ENCODE peak calls at places on chromosomes 6 and 20, in eight cellular contexts. W is cardiac muscle cell; V is body of pancreas; N is Panc1; O is SJSA1; G is effector memory CD4-positive, alpha-beta T cell; R is naive thymus-derived CD4-positive, alpha-beta T cell; B is mesendoderm. A is an unnamed sample.

GRCh38 chr6:135170238-135170637 is 10.9 kb upstream of the MYB start:
- DNase-seq in O (no peak), R (no peak), G (no peak), W (no peak), B (no peak), N (no peak), V (no peak), A (no peak)

GRCh38 chr6:4778086-4778485 is 1.9 kb downstream of the CDYL start:
- DNase-seq in G (no peak), O (no peak), N (no peak), B (no peak), R (no peak), W (no peak), V (no peak), A (no peak)

GRCh38 chr20:55255016-55255415 is 750.3 kb downstream of the CBLN4 start:
- DNase-seq in O (no peak), N (no peak), G (no peak), B (no peak), W (no peak), V (no peak), R (no peak), A (no peak)

GRCh38 chr20:43364001-43364400 is 93.7 kb upstream of the SRSF6 start:
- DNase-seq in N (no peak), R (no peak), G (no peak), V (no peak), O (no peak), W (no peak), B (no peak), A (no peak)

GRCh38 chr20:9035129-9035528 is 33.8 kb upstream of the PLCB4 start:
- DNase-seq in O (peak; percentile 58), R (no peak), B (peak; percentile 53), V (no peak), G (no peak), N (no peak), W (peak; percentile 86), A (no peak)

GRCh38 chr20:12925214-12925755 is 83.5 kb upstream of the SPTLC3 start:
- DNase-seq in B (peak; percentile 85), R (peak; percentile 16), O (peak; percentile 57), V (peak; percentile 60), N (peak; percentile 41), W (peak; percentile 89), G (no peak), A (no peak)

GRCh38 chr20:44709380-44709779 is 5.8 kb upstream of the CCN5 start:
- DNase-seq in V (no peak), B (no peak), G (no peak), R (no peak), O (no peak), N (no peak), W (no peak), A (no peak)

GRCh38 chr20:50305636-50306477 is 115.2 kb downstream of the CEBPB start:
- DNase-seq in V (no peak), O (no peak), G (no peak), N (no peak), W (peak; percentile 60), B (peak; percentile 45), R (no peak), A (no peak)

GRCh38 chr6:38723783-38724182 is 8.7 kb downstream of the DNAH8 start:
- DNase-seq in O (no peak), G (no peak), R (no peak), N (no peak), B (no peak), V (no peak), W (no peak), A (no peak)

GRCh38 chr6:167957626-167958025 is 39.8 kb upstream of the KIF25 start:
- DNase-seq in G (no peak), V (no peak), R (no peak), W (no peak), O (no peak), B (peak; percentile 28), N (no peak), A (no peak)

GRCh38 chr20:38201356-38201755 is 36.3 kb upstream of the TGM2 start:
- DNase-seq in R (no peak), G (no peak), V (no peak), O (peak; percentile 41), W (peak; percentile 69), B (peak; percentile 41), N (no peak), A (no peak)

GRCh38 chr20:53706511-53707031 is 112.9 kb upstream of the ZNF217 start:
- DNase-seq in W (peak; percentile 55), B (no peak), N (no peak), G (no peak), R (peak; percentile 45), O (peak; percentile 65), V (no peak), A (peak; percentile 37)

GRCh38 chr20:3038454-3038853 is 5.0 kb upstream of the GNRH2 start:
- DNase-seq in W (no peak), R (no peak), V (no peak), G (no peak), N (no peak), O (no peak), B (peak; percentile 42), A (no peak)

GRCh38 chr6:96522469-96523009 is 933 bp downstream of the UFL1 start:
- DNase-seq in O (no peak), G (no peak), W (peak; percentile 22), B (peak; percentile 29), R (no peak), V (no peak), N (no peak), A (no peak)

GRCh38 chr20:32628960-32629530 is 43.9 kb upstream of the NOL4L start:
- DNase-seq in W (no peak), N (no peak), O (no peak), B (no peak), G (no peak), V (no peak), R (no peak), A (no peak)

GRCh38 chr6:11432713-11433450 is 104.7 kb upstream of the TMEM170B start:
- DNase-seq in W (no peak), V (no peak), O (peak; percentile 91), R (no peak), B (no peak), N (no peak), G (no peak), A (no peak)

GRCh38 chr20:44247131-44247571 is at the start of gene GDAP1L1:
- DNase-seq in O (no peak), R (no peak), V (no peak), W (no peak), B (peak; percentile 73), N (no peak), G (no peak), A (no peak)

DNA sequence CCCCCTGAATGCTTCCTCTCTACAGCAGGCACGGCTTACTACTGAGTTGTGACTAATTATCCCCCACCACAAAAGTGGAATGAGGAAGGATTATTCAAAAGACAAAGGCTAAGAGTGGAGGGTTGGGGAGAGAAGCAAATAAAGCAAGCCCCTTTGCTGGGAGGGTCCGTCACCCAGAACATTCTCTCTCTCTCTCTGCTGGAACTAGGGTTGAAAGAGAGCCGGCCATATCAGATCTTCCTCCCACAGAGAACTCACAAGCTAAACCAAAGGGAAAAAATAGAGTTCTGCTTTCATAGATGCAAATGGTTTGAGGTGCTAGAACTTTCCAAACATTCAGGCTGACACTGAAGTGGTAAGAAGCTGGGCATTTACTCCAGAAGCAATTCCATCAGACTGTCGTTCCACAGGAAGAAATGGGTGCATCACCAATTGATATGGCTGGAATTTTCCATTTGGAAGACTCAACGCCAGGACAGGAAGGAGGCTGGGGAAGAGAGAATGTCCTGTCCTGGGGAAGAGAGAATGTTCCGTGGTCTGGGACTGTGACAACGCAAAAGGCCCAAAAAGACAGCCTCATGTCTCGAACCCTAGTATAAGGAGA is 7.9 kb downstream of the ZMYND8 start:
- DNase-seq in B (peak; percentile 87), V (no peak), R (no peak), G (no peak), O (no peak), W (no peak), N (no peak), A (no peak)
- H3K4me3 ChIP-seq in B (no peak overlapping the region), V (no peak overlapping the region), R (no peak overlapping the region), G (no peak overlapping the region), O (no peak overlapping the region), W (no peak overlapping the region), N (peak overlapping the region; percentile 4), A (no peak overlapping the region)

DNA sequence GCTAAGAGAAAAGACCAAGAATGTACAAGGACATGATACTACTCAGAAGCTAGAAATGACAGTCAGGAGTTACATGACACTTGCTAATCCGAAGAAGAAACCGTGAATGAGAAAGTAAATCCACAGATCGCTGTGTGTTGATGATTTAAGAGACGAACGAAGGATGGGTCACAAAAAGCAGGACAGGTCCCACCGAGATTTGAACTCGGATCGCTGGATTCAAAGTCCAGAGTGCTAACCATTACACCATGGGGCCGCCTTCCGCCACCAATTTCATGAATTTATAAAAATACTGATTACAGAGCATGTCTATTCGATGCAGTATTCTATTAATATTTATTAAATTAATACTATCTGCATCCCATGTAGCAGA is 54.0 kb upstream of the BTN3A2 start:
- DNase-seq in B (peak; percentile 76), W (peak; percentile 54), G (peak; percentile 20), N (no peak), V (peak; percentile 29), R (no peak), O (peak; percentile 72), A (peak; percentile 63)
- H3K27ac ChIP-seq in B (no peak overlapping the region), W (no peak overlapping the region), G (no peak overlapping the region), N (peak overlapping the region; percentile 25), V (no peak overlapping the region), R (no peak overlapping the region), O (no peak overlapping the region), A (no peak overlapping the region)

GRCh38 chr6:41791306-41791705 is 3.8 kb downstream of the TOMM6 start:
- DNase-seq in R (no peak), W (no peak), B (no peak), V (no peak), O (no peak), G (no peak), N (no peak), A (no peak)
- H3K4me3 ChIP-seq in R (no peak overlapping the region), W (no peak overlapping the region), B (no peak overlapping the region), V (no peak overlapping the region), O (no peak overlapping the region), G (no peak overlapping the region), N (no peak overlapping the region), A (no peak overlapping the region)

GRCh38 chr20:25574411-25574810 is 10.9 kb downstream of the NINL start:
- DNase-seq in N (no peak), O (peak; percentile 25), B (peak; percentile 73), G (no peak), V (no peak), R (no peak), W (peak; percentile 68), A (no peak)

GRCh38 chr20:25571240-25571639 is 14.1 kb downstream of the NINL start:
- DNase-seq in W (no peak), G (no peak), O (no peak), N (no peak), B (no peak), V (no peak), R (no peak), A (no peak)

GRCh38 chr20:25571817-25572216 is 13.5 kb downstream of the NINL start:
- DNase-seq in B (no peak), W (no peak), V (no peak), G (no peak), O (no peak), N (no peak), R (no peak), A (no peak)

GRCh38 chr20:25576783-25577530 is 8.4 kb downstream of the NINL start:
- DNase-seq in G (no peak), V (no peak), B (no peak), N (no peak), R (no peak), W (no peak), O (no peak), A (no peak)

GRCh38 chr20:25573288-25574251 is 11.8 kb downstream of the NINL start:
- DNase-seq in V (no peak), G (no peak), O (no peak), R (no peak), N (no peak), W (no peak), B (no peak), A (no peak)
- H3K27ac ChIP-seq in V (no peak overlapping the region), G (no peak overlapping the region), O (no peak overlapping the region), R (no peak overlapping the region), N (no peak overlapping the region), W (peak overlapping the region; percentile 47), B (no peak overlapping the region), A (no peak overlapping the region)

A was measured in CD4-positive, alpha-beta memory T cell.